ENCODE peak calls at places on chromosomes 3 and 15, in seven cellular contexts. S is HCT116, W is GM23338, Z is PC-3, D is GM23248, C is hepatocyte, N is PC-9. F is an unnamed sample.

GRCh38 chr3:4674216-4674615 is 181.1 kb downstream of the ITPR1 start:
- DNase-seq in W (no peak), Z (no peak), C (no peak), N (no peak), S (no peak), D (peak; percentile 66), F (no peak)

GRCh38 chr15:67145307-67145610 is 79.9 kb downstream of the SMAD3 start:
- DNase-seq in S (no peak), Z (no peak), D (no peak), N (no peak), W (no peak), C (no peak), F (no peak)

GRCh38 chr3:114449271-114450007 is 155.6 kb downstream of the TIGIT start:
- DNase-seq in S (no peak), C (no peak), W (no peak), D (peak; percentile 50), N (no peak), Z (no peak), F (no peak)

GRCh38 chr3:43953814-43954241 is 263.1 kb downstream of the ABHD5 start:
- DNase-seq in D (peak; percentile 37), N (peak; percentile 41), C (peak; percentile 51), W (no peak), S (peak; percentile 16), Z (peak; percentile 70), F (no peak)

GRCh38 chr3:69226071-69226470 is 103.7 kb upstream of the LMOD3 start:
- DNase-seq in C (no peak), N (no peak), W (no peak), Z (peak; percentile 67), D (no peak), S (no peak), F (no peak)

GRCh38 chr15:91965501-91966180 is 112.1 kb downstream of the SLCO3A1 start:
- DNase-seq in Z (peak; percentile 88), D (peak; percentile 92), S (peak; percentile 27), N (peak; percentile 89), C (no peak), W (no peak), F (no peak)

GRCh38 chr3:43117257-43117656 is 11.4 kb upstream of the POMGNT2 start:
- DNase-seq in C (no peak), Z (no peak), W (no peak), D (no peak), S (no peak), N (no peak), F (no peak)

GRCh38 chr3:128498127-128498626 is 5.2 kb upstream of the GATA2 start:
- DNase-seq in C (no peak), S (no peak), W (no peak), N (no peak), Z (no peak), D (no peak), F (no peak)

GRCh38 chr15:80265021-80265420 is 13.0 kb upstream of the CTXND1 start:
- DNase-seq in S (no peak), C (no peak), Z (peak; percentile 25), D (peak; percentile 64), N (no peak), W (no peak), F (no peak)

GRCh38 chr15:25882466-25882865 is 19.3 kb upstream of the ATP10A start:
- DNase-seq in N (no peak), D (no peak), S (no peak), C (no peak), W (no peak), Z (peak; percentile 42), F (no peak)

GRCh38 chr3:180093535-180093934 is 56.8 kb upstream of the PEX5L start:
- DNase-seq in D (no peak), Z (peak; percentile 23), C (no peak), N (no peak), W (no peak), S (no peak), F (no peak)

GRCh38 chr15:101625980-101626379 is 26.2 kb downstream of the TM2D3 start:
- DNase-seq in Z (no peak), N (no peak), W (no peak), D (peak; percentile 60), S (no peak), C (no peak), F (no peak)

GRCh38 chr3:17157713-17158112 is 273.0 kb downstream of the PLCL2 start:
- DNase-seq in S (no peak), C (no peak), D (peak; percentile 52), Z (peak; percentile 64), W (no peak), N (no peak), F (no peak)

GRCh38 chr15:31037731-31038477 is 46.5 kb upstream of the MTMR10 start:
- DNase-seq in Z (no peak), W (no peak), C (no peak), S (no peak), D (no peak), N (no peak), F (no peak)

GRCh38 chr3:133629146-133629545 is 32.6 kb downstream of the TOPBP1 start:
- DNase-seq in W (no peak), C (no peak), N (no peak), D (no peak), Z (no peak), S (no peak), F (no peak)

GRCh38 chr15:79939399-79939798 is 31.6 kb downstream of the BCL2A1 start:
- DNase-seq in N (no peak), Z (no peak), W (no peak), C (no peak), S (no peak), D (no peak), F (no peak)

GRCh38 chr15:28894631-28895030 is 8.9 kb downstream of the APBA2 start:
- DNase-seq in C (no peak), N (no peak), Z (no peak), D (no peak), S (no peak), W (no peak), F (no peak)

GRCh38 chr3:57948782-57949242 is 59.4 kb upstream of the FLNB start:
- DNase-seq in Z (no peak), N (no peak), C (no peak), D (no peak), W (peak; percentile 27), S (no peak), F (no peak)

GRCh38 chr3:57946970-57947381 is 61.2 kb upstream of the FLNB start:
- DNase-seq in W (no peak), S (no peak), Z (no peak), N (no peak), D (no peak), C (no peak), F (no peak)

GRCh38 chr3:57949344-57949743 is 58.9 kb upstream of the FLNB start:
- DNase-seq in S (no peak), Z (no peak), C (no peak), D (no peak), N (no peak), W (no peak), F (no peak)

GRCh38 chr3:57949779-57950618 is 58.2 kb upstream of the FLNB start:
- DNase-seq in S (peak; percentile 22), W (no peak), C (no peak), Z (peak; percentile 59), N (peak; percentile 54), D (peak; percentile 76), F (no peak)

GRCh38 chr3:57948080-57948671 is 60.0 kb upstream of the FLNB start:
- DNase-seq in C (no peak), W (no peak), S (no peak), Z (no peak), N (no peak), D (no peak), F (no peak)
- H3K4me1 ChIP-seq in C (peaks cover 57% of the 10 kb centered on the region), W (peaks cover 16% of the 10 kb centered on the region), S (peaks cover 32% of the 10 kb centered on the region), Z (peaks cover 23% of the 10 kb centered on the region), N (peaks cover 37% of the 10 kb centered on the region), D (peaks cover 35% of the 10 kb centered on the region), F (no peaks in the 10 kb centered on the region)

GRCh38 chr15:93089855-93090305 is 869 bp upstream of the RGMA start:
- DNase-seq in W (no peak), C (no peak), Z (no peak), S (no peak), N (no peak), D (no peak), F (no peak)
- TF ChIP-seq EZH2 in W (peak; percentile 34), C (peak; percentile 78), Z (no peak), S (no peak), N (no peak), D (peak; percentile 88), F (no peak)

GRCh38 chr3:80451393-80451792 is 683.6 kb upstream of the ROBO1 start:
- DNase-seq in Z (no peak), W (peak; percentile 25), D (no peak), N (no peak), C (no peak), S (no peak), F (no peak)
- H3K9me2 ChIP-seq in Z (no peaks in the 10 kb centered on the region), W (no peaks in the 10 kb centered on the region), D (no peaks in the 10 kb centered on the region), N (no peaks in the 10 kb centered on the region), C (no peaks in the 10 kb centered on the region), S (no peaks in the 10 kb centered on the region), F (no peaks in the 10 kb centered on the region)

DNA sequence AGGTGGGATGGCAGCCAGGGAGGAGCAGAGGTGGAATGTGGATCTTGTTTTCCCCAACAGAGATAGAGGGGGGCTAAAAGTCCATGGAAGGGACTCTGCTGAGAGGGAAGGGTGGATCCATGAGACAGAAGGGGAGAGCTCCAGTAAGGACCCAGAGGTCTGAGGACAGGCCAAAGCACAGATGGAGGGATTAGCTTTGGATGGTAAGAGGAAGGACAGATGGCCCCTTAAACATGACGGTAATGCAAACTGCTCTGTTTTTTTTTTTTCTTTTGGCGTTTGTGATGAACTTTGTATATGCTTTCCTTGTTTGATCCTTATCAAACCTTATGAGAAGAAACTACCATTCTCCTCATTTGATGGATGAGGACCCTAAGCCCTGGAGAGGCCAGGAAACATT is 96.2 kb downstream of the IGF1R start:
- DNase-seq in D (no peak), S (no peak), W (no peak), Z (no peak), N (no peak), C (no peak), F (no peak)
- H3K4me1 ChIP-seq in D (no peaks in the 10 kb centered on the region), S (peaks cover 16% of the 10 kb centered on the region), W (peaks cover 58% of the 10 kb centered on the region), Z (peaks cover 12% of the 10 kb centered on the region), N (peaks cover 20% of the 10 kb centered on the region), C (peaks cover 41% of the 10 kb centered on the region), F (no peaks in the 10 kb centered on the region)